ENCODE peak calls at places on chromosomes 4 and X, in five cellular contexts. V, Z, R, C and W are unnamed samples.

GRCh38 chr4:48024522-48024921 is 8.0 kb downstream of the NIPAL1 start:
- DNase-seq in R (no peak), C (no peak), V (no peak), Z (no peak), W (no peak)

GRCh38 chrX:106999002-106999975 is 723 bp downstream of the MORC4 start:
- DNase-seq in Z (peak), C (peak), V (peak), R (peak), W (peak)

GRCh38 chr4:52997132-52997416 is 135.0 kb downstream of the RASL11B start:
- DNase-seq in Z (no peak), V (no peak), R (no peak), C (no peak), W (no peak)

GRCh38 chr4:102735578-102735977 is 25.2 kb downstream of the MANBA start:
- DNase-seq in V (no peak), C (no peak), Z (no peak), R (no peak), W (no peak)

GRCh38 chr4:84492290-84492689 is 6.8 kb downstream of the NKX6-1 start:
- DNase-seq in V (no peak), Z (no peak), R (no peak), C (no peak), W (no peak)

GRCh38 chrX:119008122-119008744 is 33.8 kb downstream of the LONRF3 start:
- DNase-seq in Z (no peak), R (no peak), C (no peak), V (no peak), W (no peak)

GRCh38 chr4:186871856-186872255 is 148.2 kb upstream of the FAT1 start:
- DNase-seq in C (no peak), R (no peak), V (peak), Z (no peak), W (no peak)

GRCh38 chr4:72525938-72526337 is 43.1 kb downstream of the ADAMTS3 start:
- DNase-seq in C (peak), Z (no peak), R (peak), V (no peak), W (no peak)

GRCh38 chr4:88018471-88018870 is 11.0 kb downstream of the PKD2 start:
- DNase-seq in V (no peak), R (no peak), Z (peak), C (peak), W (peak)

GRCh38 chr4:19399001-19399400 is 852.7 kb upstream of the SLIT2 start:
- DNase-seq in Z (no peak), R (no peak), V (no peak), C (no peak), W (no peak)

DNA sequence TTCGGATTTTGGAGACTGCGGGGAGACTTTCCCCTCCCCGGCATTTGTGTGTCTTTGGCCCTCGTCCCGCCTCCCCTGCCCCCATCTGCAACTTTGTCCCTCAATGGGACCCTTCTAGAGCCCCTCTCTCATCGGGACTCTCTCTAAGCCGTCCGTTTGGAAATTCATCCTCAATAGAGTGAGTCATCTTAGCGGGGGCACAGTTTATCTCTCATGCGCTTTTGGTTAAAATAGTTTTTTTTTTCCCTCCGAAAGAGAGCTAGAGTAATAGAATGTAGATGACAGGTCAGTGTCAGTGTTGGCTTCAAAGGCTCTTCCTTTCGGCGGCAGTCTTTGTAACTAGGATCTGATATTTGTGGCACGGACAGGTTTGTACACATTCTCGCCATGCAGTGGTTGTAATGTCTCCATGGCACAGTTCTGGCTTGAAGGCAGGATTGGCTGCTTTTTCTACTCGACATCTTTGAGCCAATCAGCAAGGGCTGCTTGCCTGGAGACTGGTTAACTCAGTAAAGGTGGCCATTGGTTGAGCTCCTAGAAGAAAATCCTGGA is 966 bp downstream of the N4BP2 start:
- DNase-seq in Z (peak), R (no peak), V (no peak), C (peak), W (peak)
- TF ChIP-seq POLR2A in Z (no peak), R (peak), V (no peak), C (peak), W (peak)

GRCh38 chr4:86916392-86916791 is 18.4 kb upstream of the AFF1 start:
- DNase-seq in V (no peak), R (no peak), Z (no peak), C (no peak), W (no peak)

GRCh38 chr4:86917212-86918039 is 17.4 kb upstream of the AFF1 start:
- DNase-seq in V (no peak), Z (no peak), C (no peak), R (no peak), W (no peak)

GRCh38 chr4:86919824-86920223 is 15.0 kb upstream of the AFF1 start:
- DNase-seq in Z (no peak), R (no peak), V (no peak), C (no peak), W (no peak)

GRCh38 chr4:86921608-86922252 is 13.1 kb upstream of the AFF1 start:
- DNase-seq in R (no peak), Z (no peak), V (no peak), C (no peak), W (no peak)

DNA sequence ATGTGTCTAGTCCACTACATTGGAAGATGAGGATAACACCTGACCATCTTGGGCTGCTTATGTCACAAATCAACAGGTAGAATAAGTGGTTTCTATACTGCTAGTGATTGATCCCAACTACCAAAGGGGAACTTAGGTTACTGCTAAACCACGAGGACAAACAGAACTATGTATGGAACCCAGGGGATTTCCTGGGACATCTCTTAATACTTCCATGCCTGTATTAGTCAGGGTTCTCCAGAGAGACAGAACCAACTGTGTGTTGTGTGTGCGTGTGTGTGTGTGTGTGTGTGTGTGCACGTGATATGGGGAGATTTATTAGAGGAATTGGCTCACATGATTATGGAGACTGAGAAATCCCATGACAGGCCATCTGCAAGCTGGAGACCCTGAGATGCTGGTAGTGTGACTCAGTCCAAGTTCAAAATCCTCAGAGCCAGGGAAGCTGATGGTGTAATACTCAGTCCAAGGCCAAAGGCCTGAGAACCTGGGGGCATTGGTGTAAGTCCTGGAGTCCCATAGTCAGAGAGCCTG is 16.2 kb upstream of the AFF1 start:
- DNase-seq in C (no peak), R (no peak), Z (no peak), V (no peak), W (no peak)
- TF ChIP-seq POLR2A in C (no peak), R (no peak), Z (no peak), V (no peak), W (no peak)

DNA sequence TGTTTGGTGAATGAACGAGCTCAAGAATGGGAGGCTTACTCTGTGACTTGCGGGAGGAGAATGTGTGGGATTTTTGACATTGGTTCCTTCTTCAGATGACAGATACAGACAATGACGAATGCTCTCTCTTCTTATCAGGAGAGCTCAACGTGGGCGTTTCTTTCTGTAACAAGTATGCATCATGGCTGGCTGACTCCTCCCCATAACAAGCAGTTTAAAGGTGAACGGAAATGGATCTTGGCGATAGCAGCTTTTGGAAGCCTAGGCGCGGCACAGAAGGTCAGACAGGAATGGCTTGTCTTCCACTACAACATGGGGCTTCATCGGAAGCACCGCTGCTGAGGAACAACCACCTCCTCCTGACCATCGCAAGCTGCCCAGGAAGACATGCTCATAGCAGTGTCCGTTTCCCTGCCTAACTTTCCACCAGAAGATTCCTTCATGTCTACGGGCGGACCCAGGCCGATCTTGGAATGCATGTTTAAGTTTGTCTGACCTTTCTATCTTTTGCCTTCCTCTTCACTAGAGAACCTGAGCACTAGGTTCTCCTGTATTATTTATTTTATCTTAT is 18.3 kb upstream of the ACSL1 start:
- DNase-seq in C (no peak), R (no peak), V (no peak), Z (no peak), W (no peak)
- TF ChIP-seq POLR2A in C (no peak), R (no peak), V (no peak), Z (no peak), W (no peak)

DNA sequence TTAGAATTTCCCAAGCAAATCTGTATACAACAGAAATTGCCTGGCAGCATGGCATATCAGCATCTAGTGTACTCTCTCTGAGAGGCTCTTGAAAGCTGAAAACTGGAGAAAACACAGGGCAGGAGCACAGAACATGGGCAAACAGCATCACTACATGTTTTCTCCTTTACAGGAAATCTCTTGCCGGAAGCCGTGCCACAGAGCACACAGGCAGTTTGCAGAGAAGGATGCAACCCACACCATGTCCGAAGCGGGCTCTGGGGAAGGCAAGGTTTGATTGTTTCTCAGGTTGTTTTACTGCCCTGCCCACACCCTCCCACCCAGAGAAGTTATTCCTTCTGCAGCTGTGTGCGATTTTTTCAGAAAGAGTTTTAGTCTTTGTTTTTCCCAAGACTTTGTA is 41.1 kb upstream of the FAM9C start:
- DNase-seq in Z (no peak), R (no peak), V (no peak), C (no peak), W (no peak)
- TF ChIP-seq POLR2A in Z (no peak), R (no peak), V (no peak), C (no peak), W (no peak)

GRCh38 chr4:75702919-75703411 is 21.4 kb upstream of the USO1 start:
- DNase-seq in V (no peak), Z (no peak), R (no peak), C (no peak), W (no peak)
- TF ChIP-seq POLR2A in V (no peak), Z (no peak), R (no peak), C (no peak), W (no peak)

GRCh38 chrX:153951683-153952372 is 7.4 kb upstream of the RENBP start:
- DNase-seq in Z (no peak), R (no peak), V (no peak), C (no peak), W (no peak)
- TF ChIP-seq POLR2A in Z (no peak), R (no peak), V (no peak), C (no peak), W (no peak)

GRCh38 chr4:78809295-78809694 is 33.1 kb downstream of the BMP2K start:
- DNase-seq in V (no peak), R (no peak), C (no peak), Z (no peak), W (no peak)
- TF ChIP-seq POLR2A in V (no peak), R (no peak), C (no peak), Z (no peak), W (no peak)